ENCODE peak calls at places on chromosomes 13 and 19, in six cellular contexts. J is left lung, W is HFF-Myc, H is tibial artery, G is K562, E is neural crest cell. C is an unnamed sample.

GRCh38 chr13:75908137-75908536 is 272.0 kb downstream of the LMO7 start:
- DNase-seq in J (no peak), G (no peak), E (no peak), H (no peak), W (peak), C (no peak)

GRCh38 chr13:40342461-40342860 is 324.0 kb downstream of the FOXO1 start:
- DNase-seq in G (no peak), H (no peak), E (no peak), W (no peak), J (no peak), C (no peak)

GRCh38 chr19:51194527-51195315 is 30.2 kb upstream of the CD33 start:
- DNase-seq in G (no peak), E (no peak), W (no peak), J (no peak), H (no peak), C (peak)

GRCh38 chr13:30088312-30088855 is 219.0 kb downstream of the KATNAL1 start:
- DNase-seq in J (no peak), E (no peak), W (no peak), H (no peak), G (no peak), C (peak)

GRCh38 chr19:43438291-43439162 is 23.8 kb downstream of the TEX101 start:
- DNase-seq in J (no peak), W (peak), G (no peak), H (no peak), E (no peak), C (peak)

GRCh38 chr19:6238643-6239281 is 41.0 kb downstream of the MLLT1 start:
- DNase-seq in E (no peak), J (no peak), W (no peak), H (no peak), G (no peak), C (no peak)

GRCh38 chr19:12647490-12648071 is 19.0 kb downstream of the MAN2B1 start:
- DNase-seq in E (no peak), W (no peak), H (peak), G (peak), J (peak), C (peak)

GRCh38 chr13:30049692-30050091 is 199.3 kb upstream of the UBL3 start:
- DNase-seq in J (no peak), H (no peak), E (no peak), G (no peak), W (no peak), C (peak)

GRCh38 chr13:30577381-30577780 is 40.3 kb upstream of the USPL1 start:
- DNase-seq in G (peak), W (peak), E (no peak), J (peak), H (no peak), C (peak)

GRCh38 chr13:112931028-112931934 is 37.7 kb upstream of the MCF2L start:
- DNase-seq in G (peak), E (peak), H (no peak), J (no peak), W (peak), C (peak)

GRCh38 chr19:49814010-49814409 is 918 bp upstream of the FUZ start:
- DNase-seq in J (no peak), G (no peak), H (no peak), E (no peak), W (no peak), C (no peak)

GRCh38 chr19:49809987-49810389 is 3.1 kb downstream of the FUZ start:
- DNase-seq in G (no peak), J (no peak), E (no peak), H (no peak), W (no peak), C (no peak)

GRCh38 chr19:49811328-49811727 is 1.8 kb downstream of the FUZ start:
- DNase-seq in J (no peak), W (no peak), G (no peak), H (no peak), E (no peak), C (no peak)

GRCh38 chr19:49812452-49812996 is 568 bp downstream of the FUZ start:
- DNase-seq in G (no peak), W (no peak), H (no peak), E (no peak), J (no peak), C (no peak)

GRCh38 chr19:49812997-49813861 is at the start of gene FUZ:
- DNase-seq in E (peak), W (peak), G (peak), H (peak), J (peak), C (peak)
- TF ChIP-seq CTCF in E (peak), W (peak), G (peak), H (no peak), J (no peak), C (peak)

GRCh38 chr13:37679043-37679442 is 80.5 kb upstream of the POSTN start:
- DNase-seq in E (no peak), H (no peak), G (no peak), W (no peak), J (no peak), C (no peak)
- TF ChIP-seq CTCF in E (peak), H (no peak), G (no peak), W (peak), J (no peak), C (no peak)

DNA sequence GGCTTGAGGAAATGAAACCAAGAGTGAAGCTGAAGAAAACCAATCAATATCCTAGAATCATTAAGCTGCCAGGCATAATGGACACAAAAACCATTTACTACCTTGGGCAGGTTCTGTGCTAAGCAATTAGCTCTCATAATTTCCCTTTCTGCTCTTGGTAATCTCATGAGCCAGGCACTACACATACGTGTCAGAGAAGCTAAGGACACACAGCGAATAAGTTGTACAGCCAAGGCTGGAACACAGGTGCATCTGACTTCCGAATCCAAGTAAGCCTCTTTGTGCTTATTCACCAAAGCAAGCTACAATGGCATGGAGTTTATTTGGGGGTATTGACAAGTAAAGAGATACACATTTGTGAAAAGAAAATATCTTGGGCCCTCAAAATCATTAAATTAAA is 1343.9 kb upstream of the MIR17HG start:
- DNase-seq in G (no peak), E (no peak), H (no peak), J (no peak), W (no peak), C (no peak)
- TF ChIP-seq CTCF in G (no peak), E (no peak), H (no peak), J (no peak), W (no peak), C (no peak)

GRCh38 chr13:74306496-74306895 is 172.3 kb upstream of the KLF12 start:
- DNase-seq in J (no peak), G (no peak), W (peak), H (no peak), E (no peak), C (no peak)
- TF ChIP-seq CTCF in J (no peak), G (no peak), W (no peak), H (no peak), E (no peak), C (no peak)

GRCh38 chr13:99528547-99528946 is 27.3 kb downstream of the TM9SF2 start:
- DNase-seq in G (no peak), E (no peak), J (no peak), W (no peak), H (no peak), C (peak)
- TF ChIP-seq CTCF in G (peak), E (peak), J (no peak), W (no peak), H (no peak), C (no peak)

GRCh38 chr13:33272531-33273124 is 12.9 kb downstream of the STARD13 start:
- DNase-seq in G (no peak), W (no peak), H (no peak), J (no peak), E (no peak), C (no peak)
- TF ChIP-seq CTCF in G (no peak), W (no peak), H (no peak), J (no peak), E (no peak), C (no peak)